ENCODE peak calls at places on chromosome 16, in four cellular contexts. One of them, this sample, is unnamed.

GRCh38 chr16:84379008-84379730 is 10.8 kb downstream of the ATP2C2 start:
- DNase-seq in prostate gland: no peak
- DNase-seq in fibroblast of lung: no peak
- DNase-seq in H9: no peak
- DNase-seq in this sample: no peak

GRCh38 chr16:70460737-70461261 is 6.4 kb downstream of the FCSK start:
- DNase-seq in prostate gland: no peak
- DNase-seq in fibroblast of lung: no peak
- DNase-seq in H9: no peak
- DNase-seq in this sample: no peak

GRCh38 chr16:89921699-89922476 is 1.3 kb upstream of the TUBB3 start:
- DNase-seq in prostate gland: no peak
- DNase-seq in fibroblast of lung: peak
- DNase-seq in H9: peak
- DNase-seq in this sample: peak

GRCh38 chr16:17235147-17235817 is 235.5 kb downstream of the XYLT1 start:
- DNase-seq in prostate gland: no peak
- DNase-seq in fibroblast of lung: no peak
- DNase-seq in H9: no peak
- DNase-seq in this sample: no peak

GRCh38 chr16:9870962-9871361 is 311.3 kb downstream of the GRIN2A start:
- DNase-seq in prostate gland: no peak
- DNase-seq in fibroblast of lung: no peak
- DNase-seq in H9: no peak
- DNase-seq in this sample: no peak

GRCh38 chr16:50195276-50195675 is 42.2 kb downstream of the TENT4B start:
- DNase-seq in prostate gland: no peak
- DNase-seq in fibroblast of lung: peak
- DNase-seq in H9: no peak
- DNase-seq in this sample: peak

GRCh38 chr16:87963400-87963799 is 12.2 kb downstream of the BANP start:
- DNase-seq in prostate gland: no peak
- DNase-seq in fibroblast of lung: peak
- DNase-seq in H9: no peak
- DNase-seq in this sample: peak

GRCh38 chr16:23509763-23510153 is 536 bp downstream of the GGA2 start:
- DNase-seq in prostate gland: no peak
- DNase-seq in fibroblast of lung: peak
- DNase-seq in H9: no peak
- DNase-seq in this sample: peak

GRCh38 chr16:35201151-35201550 is 1741.7 kb downstream of the TP53TG3F start:
- DNase-seq in prostate gland: no peak
- DNase-seq in fibroblast of lung: no peak
- DNase-seq in H9: no peak
- DNase-seq in this sample: no peak

GRCh38 chr16:86379505-86379846 is 130.9 kb upstream of the FOXF1 start:
- DNase-seq in prostate gland: no peak
- DNase-seq in fibroblast of lung: peak
- DNase-seq in H9: no peak
- DNase-seq in this sample: no peak

GRCh38 chr16:78784773-78785172 is 685.3 kb downstream of the WWOX start:
- DNase-seq in prostate gland: no peak
- DNase-seq in fibroblast of lung: no peak
- DNase-seq in H9: no peak
- DNase-seq in this sample: no peak

GRCh38 chr16:64092284-64092683 is 1029.6 kb downstream of the CDH11 start:
- DNase-seq in prostate gland: no peak
- DNase-seq in fibroblast of lung: peak
- DNase-seq in H9: no peak
- DNase-seq in this sample: peak

GRCh38 chr16:14472357-14472756 is 157.7 kb downstream of the PARN start:
- DNase-seq in prostate gland: no peak
- DNase-seq in fibroblast of lung: no peak
- DNase-seq in H9: no peak
- DNase-seq in this sample: no peak

GRCh38 chr16:82071421-82071820 is 36.4 kb downstream of the HSD17B2 start:
- DNase-seq in prostate gland: no peak
- DNase-seq in fibroblast of lung: no peak
- DNase-seq in H9: no peak
- DNase-seq in this sample: no peak
- H3K27ac ChIP-seq in prostate gland: no peak
- H3K27ac ChIP-seq in fibroblast of lung: no peak
- H3K27ac ChIP-seq in H9: no peak
- H3K27ac ChIP-seq in this sample: no peak

GRCh38 chr16:19900590-19900989 is 15.9 kb upstream of the GPRC5B start:
- DNase-seq in prostate gland: no peak
- DNase-seq in fibroblast of lung: no peak
- DNase-seq in H9: no peak
- DNase-seq in this sample: no peak
- H3K27ac ChIP-seq in prostate gland: no peak
- H3K27ac ChIP-seq in fibroblast of lung: no peak
- H3K27ac ChIP-seq in H9: no peak
- H3K27ac ChIP-seq in this sample: no peak

GRCh38 chr16:56941092-56941491 is 9.2 kb downstream of the HERPUD1 start:
- DNase-seq in prostate gland: no peak
- DNase-seq in fibroblast of lung: no peak
- DNase-seq in H9: no peak
- DNase-seq in this sample: no peak

GRCh38 chr16:56936491-56936890 is 4.5 kb downstream of the HERPUD1 start:
- DNase-seq in prostate gland: no peak
- DNase-seq in fibroblast of lung: peak
- DNase-seq in H9: no peak
- DNase-seq in this sample: no peak

GRCh38 chr16:56939801-56940200 is 7.9 kb downstream of the HERPUD1 start:
- DNase-seq in prostate gland: no peak
- DNase-seq in fibroblast of lung: no peak
- DNase-seq in H9: no peak
- DNase-seq in this sample: no peak

GRCh38 chr16:56936950-56937349 is 5.0 kb downstream of the HERPUD1 start:
- DNase-seq in prostate gland: no peak
- DNase-seq in fibroblast of lung: no peak
- DNase-seq in H9: no peak
- DNase-seq in this sample: no peak

GRCh38 chr16:56938664-56939513 is 6.9 kb downstream of the HERPUD1 start:
- DNase-seq in prostate gland: no peak
- DNase-seq in fibroblast of lung: no peak
- DNase-seq in H9: no peak
- DNase-seq in this sample: no peak
- H3K27ac ChIP-seq in prostate gland: no peak
- H3K27ac ChIP-seq in fibroblast of lung: no peak
- H3K27ac ChIP-seq in H9: no peak
- H3K27ac ChIP-seq in this sample: peak

DNA sequence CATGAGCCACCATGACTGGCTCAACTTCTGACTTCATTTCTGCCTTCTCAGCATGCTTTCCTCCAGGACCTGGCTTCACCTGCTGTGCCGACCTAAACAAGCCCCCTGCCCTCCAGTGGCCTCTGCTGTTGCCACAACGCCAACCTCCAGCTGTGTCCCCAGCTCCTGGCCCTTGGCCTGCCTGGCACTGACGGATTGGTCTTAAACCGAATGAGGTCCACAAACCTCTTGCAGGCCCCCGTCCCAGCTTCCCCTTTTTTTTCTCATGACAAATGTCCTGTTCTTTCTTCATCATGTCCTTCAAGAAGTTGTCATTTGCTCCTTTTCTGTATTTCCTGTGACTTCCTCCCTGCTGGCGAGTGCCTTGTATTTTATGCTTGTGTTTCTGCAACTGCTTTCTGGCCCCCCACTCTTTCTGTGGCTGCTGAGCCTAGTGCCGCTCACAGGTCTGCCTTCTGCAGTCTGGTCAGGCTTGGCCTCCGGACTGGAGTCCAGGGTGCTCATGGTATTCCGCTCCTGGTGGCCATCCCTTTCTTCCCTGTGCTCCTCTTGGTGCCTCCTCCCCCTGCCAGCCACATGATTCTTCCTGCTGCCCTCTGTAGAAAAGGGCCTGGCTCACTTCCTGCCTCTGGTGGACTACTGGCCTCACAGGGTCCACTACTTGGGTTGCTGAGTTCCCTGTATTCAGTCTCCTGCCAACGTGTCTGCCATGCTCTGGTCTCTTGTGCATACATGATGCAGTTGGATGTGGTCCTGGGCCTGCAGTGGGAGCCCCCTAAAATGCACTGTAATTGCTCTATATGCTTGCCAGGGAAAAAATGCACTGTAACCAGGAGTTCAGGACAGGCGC is 2.9 kb downstream of the ATP6V0C start:
- DNase-seq in prostate gland: no peak
- DNase-seq in fibroblast of lung: no peak
- DNase-seq in H9: no peak
- DNase-seq in this sample: no peak
- H3K27ac ChIP-seq in prostate gland: peak
- H3K27ac ChIP-seq in fibroblast of lung: no peak
- H3K27ac ChIP-seq in H9: no peak
- H3K27ac ChIP-seq in this sample: peak

GRCh38 chr16:58863761-58864160 is 129.6 kb upstream of the GOT2 start:
- DNase-seq in prostate gland: no peak
- DNase-seq in fibroblast of lung: no peak
- DNase-seq in H9: no peak
- DNase-seq in this sample: no peak

GRCh38 chr16:58863042-58863441 is 128.9 kb upstream of the GOT2 start:
- DNase-seq in prostate gland: no peak
- DNase-seq in fibroblast of lung: no peak
- DNase-seq in H9: no peak
- DNase-seq in this sample: no peak

GRCh38 chr16:58866935-58867334 is 132.8 kb upstream of the GOT2 start:
- DNase-seq in prostate gland: no peak
- DNase-seq in fibroblast of lung: no peak
- DNase-seq in H9: no peak
- DNase-seq in this sample: no peak

GRCh38 chr16:58859958-58860669 is 126.0 kb upstream of the GOT2 start:
- DNase-seq in prostate gland: no peak
- DNase-seq in fibroblast of lung: no peak
- DNase-seq in H9: no peak
- DNase-seq in this sample: no peak

DNA sequence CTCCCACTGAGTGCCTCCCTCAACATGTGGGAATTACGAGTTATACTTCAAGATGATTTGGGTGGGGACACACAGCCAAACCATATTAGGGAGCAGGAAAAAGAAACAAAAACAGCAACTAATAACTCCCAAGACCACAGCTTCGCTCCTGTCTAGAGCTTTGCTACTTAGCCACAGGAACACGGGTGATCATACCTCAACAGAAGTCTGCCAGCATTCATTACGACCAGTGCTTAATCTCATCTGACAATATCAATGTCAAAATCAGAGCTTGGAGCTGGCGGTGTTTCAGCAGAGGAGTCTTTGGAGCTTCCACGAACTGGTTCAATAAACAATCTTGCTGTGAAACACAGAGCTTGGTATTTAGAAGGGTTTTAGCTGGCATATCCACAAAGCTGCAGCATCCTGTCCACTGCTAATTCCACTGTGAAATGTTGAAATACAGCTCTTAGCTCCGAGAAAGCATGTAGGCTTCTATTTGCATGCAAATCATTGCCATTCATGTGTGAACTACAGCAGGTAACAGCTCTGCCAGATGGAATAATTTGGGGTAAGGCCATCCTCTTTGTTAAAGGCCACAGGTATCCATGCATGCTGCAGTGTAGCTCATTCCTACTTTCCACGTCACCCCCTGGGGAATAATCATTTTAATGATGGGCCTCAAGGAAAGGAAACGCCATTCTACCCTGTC is 128.4 kb upstream of the GOT2 start:
- DNase-seq in prostate gland: no peak
- DNase-seq in fibroblast of lung: no peak
- DNase-seq in H9: peak
- DNase-seq in this sample: no peak
- H3K27ac ChIP-seq in prostate gland: no peak
- H3K27ac ChIP-seq in fibroblast of lung: no peak
- H3K27ac ChIP-seq in H9: peak
- H3K27ac ChIP-seq in this sample: no peak

GRCh38 chr16:2206420-2206779 is 1.1 kb downstream of the MLST8 start:
- DNase-seq in prostate gland: no peak
- DNase-seq in fibroblast of lung: no peak
- DNase-seq in H9: no peak
- DNase-seq in this sample: no peak
- H3K27ac ChIP-seq in prostate gland: peak
- H3K27ac ChIP-seq in fibroblast of lung: peak
- H3K27ac ChIP-seq in H9: no peak
- H3K27ac ChIP-seq in this sample: peak

GRCh38 chr16:73890524-73891500 is 405.8 kb upstream of the PSMD7 start:
- DNase-seq in prostate gland: no peak
- DNase-seq in fibroblast of lung: peak
- DNase-seq in H9: peak
- DNase-seq in this sample: no peak
- H3K27ac ChIP-seq in prostate gland: no peak
- H3K27ac ChIP-seq in fibroblast of lung: no peak
- H3K27ac ChIP-seq in H9: no peak
- H3K27ac ChIP-seq in this sample: no peak